ENCODE peak calls at places on chromosomes 16 and 17, in ten cellular contexts. M is tibial artery; C is hepatocyte; S is neural crest cell; Q is left ventricle myocardium inferior; X is right lobe of liver; G is chondrocyte; P is IMR-90; J is CD4-positive, alpha-beta T cell; F is psoas muscle. E is an unnamed sample.

GRCh38 chr17:59607061-59607460 is 12.6 kb upstream of the CLTC start:
- DNase-seq in M (no peak), C (no peak), S (no peak), Q (no peak), X (no peak), G (no peak), P (no peak), J (no peak), F (no peak), E (no peak)

GRCh38 chr16:20940864-20941634 is 40.5 kb downstream of the LYRM1 start:
- DNase-seq in M (no peak), C (no peak), S (no peak), Q (no peak), X (no peak), G (no peak), P (no peak), J (no peak), F (no peak), E (no peak)

GRCh38 chr17:2232244-2232638 is 71.3 kb downstream of the SMG6 start:
- DNase-seq in M (peak), C (no peak), S (no peak), Q (no peak), X (no peak), G (no peak), P (peak), J (no peak), F (no peak), E (no peak)

GRCh38 chr16:68200120-68200783 is 35.7 kb downstream of the ESRP2 start:
- DNase-seq in M (no peak), C (peak), S (no peak), Q (no peak), X (no peak), G (no peak), P (peak), J (no peak), F (no peak), E (no peak)

GRCh38 chr16:22347100-22347820 is 27.2 kb downstream of the CDR2 start:
- DNase-seq in M (no peak), C (no peak), S (no peak), Q (peak), X (no peak), G (no peak), P (no peak), J (no peak), F (no peak), E (no peak)

GRCh38 chr17:75872434-75873351 is 5.7 kb downstream of the TRIM47 start:
- DNase-seq in M (peak), C (peak), S (no peak), Q (peak), X (peak), G (no peak), P (peak), J (peak), F (peak), E (no peak)

GRCh38 chr16:85002099-85002541 is 9.2 kb downstream of the ZDHHC7 start:
- DNase-seq in M (no peak), C (no peak), S (no peak), Q (no peak), X (peak), G (no peak), P (no peak), J (no peak), F (no peak), E (no peak)

GRCh38 chr17:10295728-10296343 is 77.0 kb downstream of the MYH13 start:
- DNase-seq in M (no peak), C (peak), S (peak), Q (peak), X (peak), G (no peak), P (peak), J (no peak), F (peak), E (peak)

GRCh38 chr16:30843501-30843900 is 50.4 kb downstream of the BCL7C start:
- DNase-seq in M (no peak), C (no peak), S (no peak), Q (no peak), X (no peak), G (no peak), P (no peak), J (no peak), F (no peak), E (no peak)

DNA sequence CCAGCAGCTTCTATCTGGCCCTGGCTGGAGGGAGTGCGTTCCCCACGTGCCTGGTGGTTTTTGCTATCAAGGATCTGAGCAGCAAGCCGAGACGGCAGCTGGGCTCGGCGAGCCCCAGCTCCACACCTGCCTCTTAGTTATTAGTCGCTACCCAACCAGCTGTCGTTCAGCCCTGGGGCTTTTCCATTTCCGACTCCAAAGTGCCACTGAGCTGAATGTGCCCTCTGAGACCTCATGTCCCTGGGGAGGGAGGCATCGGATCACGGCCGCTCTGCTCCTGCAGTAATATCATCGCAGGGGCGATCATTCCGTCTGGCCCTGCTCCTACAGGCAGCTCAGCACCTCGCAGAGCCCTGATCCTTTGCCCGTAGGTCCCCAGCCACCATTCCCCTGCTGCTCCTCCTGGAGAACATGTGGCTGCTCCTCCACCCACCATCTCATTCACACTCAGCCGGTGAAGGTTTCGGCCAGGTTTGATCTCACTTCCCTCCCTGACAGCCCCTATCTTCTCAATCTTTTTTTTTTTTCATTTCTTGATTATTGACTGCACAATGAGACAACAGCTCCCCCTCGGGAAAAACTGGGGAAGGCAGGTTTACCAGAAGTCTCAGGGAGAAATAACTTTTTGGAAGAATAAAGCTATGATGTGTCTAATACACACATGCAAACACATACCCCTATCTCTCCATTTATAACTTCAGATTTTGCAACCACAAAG is 86.7 kb downstream of the ZFHX3 start:
- DNase-seq in M (peak), C (no peak), S (no peak), Q (no peak), X (no peak), G (no peak), P (peak), J (no peak), F (peak), E (no peak)
- TF ChIP-seq CTCF in M (peak), C (peak), S (peak), Q (peak), X (peak), G (peak), P (peak), J (no peak), F (peak), E (peak)

GRCh38 chr16:17014484-17015121 is 456.2 kb downstream of the XYLT1 start:
- DNase-seq in M (no peak), C (no peak), S (no peak), Q (no peak), X (no peak), G (no peak), P (no peak), J (no peak), F (no peak), E (no peak)

GRCh38 chr16:17015702-17016101 is 455.1 kb downstream of the XYLT1 start:
- DNase-seq in M (no peak), C (no peak), S (no peak), Q (no peak), X (no peak), G (no peak), P (no peak), J (no peak), F (no peak), E (no peak)

GRCh38 chr16:17017442-17017841 is 453.3 kb downstream of the XYLT1 start:
- DNase-seq in M (no peak), C (no peak), S (no peak), Q (no peak), X (no peak), G (no peak), P (no peak), J (no peak), F (no peak), E (no peak)

GRCh38 chr16:17019366-17019765 is 451.4 kb downstream of the XYLT1 start:
- DNase-seq in M (no peak), C (no peak), S (no peak), Q (no peak), X (no peak), G (no peak), P (no peak), J (no peak), F (no peak), E (no peak)

DNA sequence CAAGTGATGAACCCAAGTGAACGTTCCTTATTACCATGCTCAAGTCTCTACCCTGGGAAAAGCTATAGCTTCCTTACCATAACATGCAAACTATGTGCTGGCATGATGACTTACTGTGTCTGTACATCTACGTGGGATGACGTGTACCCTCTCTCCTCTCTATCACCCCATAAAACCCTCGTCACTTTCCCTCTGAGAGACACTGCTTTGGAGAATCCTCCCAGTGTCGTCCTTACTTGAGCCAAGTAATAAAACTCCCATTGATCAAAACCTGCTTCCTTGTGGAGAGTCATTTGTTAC is 452.1 kb downstream of the XYLT1 start:
- DNase-seq in M (no peak), C (no peak), S (no peak), Q (no peak), X (no peak), G (no peak), P (no peak), J (no peak), F (no peak), E (no peak)
- TF ChIP-seq CTCF in M (no peak), C (no peak), S (no peak), Q (no peak), X (no peak), G (no peak), P (no peak), J (no peak), F (no peak), E (no peak)

GRCh38 chr17:72388765-72389473 is 268.1 kb downstream of the SOX9 start:
- DNase-seq in M (no peak), C (no peak), S (no peak), Q (no peak), X (no peak), G (no peak), P (no peak), J (no peak), F (no peak), E (no peak)
- TF ChIP-seq CTCF in M (no peak), C (no peak), S (no peak), Q (no peak), X (no peak), G (peak), P (peak), J (no peak), F (no peak), E (no peak)

DNA sequence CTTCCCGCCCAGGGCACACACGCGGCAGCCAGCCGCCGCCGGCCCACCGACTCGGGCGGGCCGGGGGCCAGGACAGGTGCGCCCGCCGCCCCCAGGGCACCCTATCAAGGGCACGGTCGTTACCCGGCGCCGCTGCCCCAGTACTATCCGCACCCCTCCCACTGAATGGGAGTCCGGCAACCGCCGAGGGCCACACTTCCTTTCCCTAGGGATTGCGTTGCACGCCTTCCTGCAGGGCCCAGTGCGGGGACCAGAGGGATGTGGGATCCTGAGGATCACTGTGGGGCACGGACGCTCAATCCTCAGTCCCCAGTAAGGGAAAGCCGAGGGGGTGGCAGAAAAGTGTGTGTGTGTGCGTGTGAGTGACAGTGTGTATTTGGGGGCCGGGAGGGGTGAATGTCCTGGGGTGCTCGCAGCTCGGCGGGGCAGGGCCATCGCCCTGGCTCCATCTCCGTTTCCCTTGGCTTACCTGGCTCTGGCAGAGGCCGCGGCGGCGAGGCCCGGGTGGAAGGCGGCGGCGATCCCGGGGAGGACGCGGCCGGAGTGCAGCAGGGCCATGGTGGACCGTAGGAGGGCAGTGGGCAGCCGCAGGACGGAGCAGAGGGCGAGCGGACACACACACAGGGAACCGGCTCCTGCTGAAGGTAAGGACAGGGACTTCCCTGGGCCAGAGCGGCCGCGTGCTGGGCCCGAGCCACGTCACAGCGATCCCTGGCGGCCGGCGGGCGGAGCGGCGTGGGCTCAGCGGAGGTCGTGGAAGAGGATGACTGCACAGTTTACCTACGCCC is at the start of gene GOT2:
- DNase-seq in M (peak), C (peak), S (peak), Q (peak), X (peak), G (peak), P (peak), J (peak), F (peak), E (peak)
- TF ChIP-seq CTCF in M (peak), C (peak), S (peak), Q (peak), X (peak), G (peak), P (peak), J (peak), F (peak), E (no peak)

GRCh38 chr17:57549996-57550395 is 195.1 kb downstream of the CCDC182 start:
- DNase-seq in M (no peak), C (no peak), S (no peak), Q (no peak), X (no peak), G (no peak), P (no peak), J (no peak), F (no peak), E (no peak)

GRCh38 chr17:57550671-57551315 is 194.3 kb downstream of the CCDC182 start:
- DNase-seq in M (no peak), C (no peak), S (no peak), Q (no peak), X (no peak), G (no peak), P (no peak), J (no peak), F (no peak), E (no peak)

GRCh38 chr17:57553525-57553924 is 191.6 kb downstream of the CCDC182 start:
- DNase-seq in M (no peak), C (no peak), S (no peak), Q (no peak), X (no peak), G (no peak), P (peak), J (no peak), F (no peak), E (no peak)

GRCh38 chr17:57552114-57552601 is 192.9 kb downstream of the CCDC182 start:
- DNase-seq in M (no peak), C (peak), S (peak), Q (no peak), X (no peak), G (no peak), P (no peak), J (no peak), F (no peak), E (no peak)

DNA sequence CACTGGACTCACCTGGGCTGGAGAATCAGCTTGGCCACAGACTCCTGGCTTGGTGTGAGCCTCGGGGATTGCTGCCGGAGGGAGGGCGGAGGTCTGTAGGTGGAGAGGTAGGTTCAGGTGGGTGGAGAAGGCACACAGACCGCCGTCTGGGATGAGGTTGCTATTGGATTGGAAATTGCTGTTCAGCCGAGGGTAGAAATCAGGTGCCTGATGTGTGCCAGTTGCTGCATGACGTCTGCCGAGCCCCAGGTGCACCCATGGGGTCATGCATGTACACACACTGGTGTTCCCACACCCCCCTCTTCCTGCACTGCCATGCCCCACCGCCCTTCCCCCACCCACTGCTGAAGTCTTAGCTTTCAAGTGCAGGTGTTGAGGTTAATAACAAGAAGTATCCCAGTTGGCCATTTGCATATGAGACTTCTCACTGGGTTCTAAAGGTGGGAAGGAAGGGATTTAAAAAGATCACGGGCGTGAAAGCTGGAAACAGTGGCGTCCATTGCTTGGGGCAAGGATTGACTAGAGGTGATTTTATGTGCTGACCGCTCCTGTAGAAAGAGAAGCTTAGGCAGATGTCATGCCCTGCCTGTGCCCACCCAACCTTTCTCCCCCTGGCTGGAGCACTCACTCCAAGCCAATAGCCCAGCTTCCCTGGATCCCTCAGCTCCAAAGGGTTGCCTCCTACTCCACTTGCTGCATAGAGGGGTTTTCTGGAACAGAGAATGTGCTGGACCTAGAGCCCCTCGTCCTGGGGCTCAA is 193.6 kb downstream of the CCDC182 start:
- DNase-seq in M (no peak), C (no peak), S (no peak), Q (no peak), X (no peak), G (no peak), P (no peak), J (no peak), F (no peak), E (no peak)
- TF ChIP-seq CTCF in M (no peak), C (no peak), S (no peak), Q (no peak), X (no peak), G (no peak), P (no peak), J (no peak), F (no peak), E (no peak)

GRCh38 chr16:82016268-82016667 is 5.0 kb upstream of the SDR42E1 start:
- DNase-seq in M (no peak), C (peak), S (no peak), Q (no peak), X (no peak), G (no peak), P (peak), J (no peak), F (no peak), E (no peak)
- TF ChIP-seq CTCF in M (no peak), C (peak), S (peak), Q (peak), X (peak), G (peak), P (peak), J (no peak), F (no peak), E (peak)

GRCh38 chr16:72938426-72939164 is 109.3 kb downstream of the ZFHX3 start:
- DNase-seq in M (peak), C (no peak), S (no peak), Q (peak), X (peak), G (no peak), P (peak), J (no peak), F (peak), E (no peak)

GRCh38 chr16:72936408-72936807 is 111.5 kb downstream of the ZFHX3 start:
- DNase-seq in M (no peak), C (peak), S (no peak), Q (no peak), X (no peak), G (no peak), P (no peak), J (no peak), F (no peak), E (no peak)

GRCh38 chr16:72937916-72938315 is 110.0 kb downstream of the ZFHX3 start:
- DNase-seq in M (no peak), C (no peak), S (no peak), Q (no peak), X (no peak), G (no peak), P (no peak), J (no peak), F (no peak), E (no peak)

GRCh38 chr16:72935896-72936295 is 112.0 kb downstream of the ZFHX3 start:
- DNase-seq in M (peak), C (no peak), S (no peak), Q (no peak), X (no peak), G (no peak), P (no peak), J (no peak), F (no peak), E (no peak)

DNA sequence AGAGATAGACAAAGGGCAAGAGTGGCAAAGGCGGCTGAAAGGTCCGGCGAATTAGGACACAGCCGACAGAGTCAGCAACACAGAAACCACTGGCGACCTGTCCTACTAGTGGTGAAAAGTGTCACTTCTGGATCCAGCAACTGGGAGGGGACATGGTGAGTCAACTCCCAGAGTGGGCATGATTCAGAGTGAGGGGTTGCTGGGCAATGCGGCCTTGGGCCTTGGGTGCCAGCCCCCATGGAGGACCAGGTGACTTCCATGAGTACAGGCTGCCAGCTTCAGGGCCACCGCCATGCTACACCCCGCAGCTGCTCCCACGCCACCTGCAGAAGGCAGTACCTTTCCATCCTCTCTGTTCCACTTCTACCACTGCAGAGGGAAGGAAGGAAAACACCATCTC is 110.6 kb downstream of the ZFHX3 start:
- DNase-seq in M (no peak), C (no peak), S (no peak), Q (no peak), X (no peak), G (no peak), P (no peak), J (no peak), F (no peak), E (no peak)
- TF ChIP-seq CTCF in M (peak), C (no peak), S (peak), Q (no peak), X (no peak), G (peak), P (no peak), J (no peak), F (no peak), E (no peak)

GRCh38 chr16:899678-900060 is 71.1 kb downstream of the LMF1 start:
- DNase-seq in M (no peak), C (no peak), S (no peak), Q (no peak), X (no peak), G (peak), P (no peak), J (no peak), F (peak), E (no peak)
- TF ChIP-seq CTCF in M (no peak), C (no peak), S (no peak), Q (no peak), X (no peak), G (no peak), P (no peak), J (no peak), F (no peak), E (no peak)